ENCODE peak calls at places on chromosomes 6 and 20, in four cellular contexts. One of them, this sample, is unnamed.

GRCh38 chr6:26305097-26305841 is 59.7 kb upstream of the BTN3A2 start:
- DNase-seq in HepG2: peak
- DNase-seq in GM12878: no peak
- DNase-seq in H1: peak
- DNase-seq in this sample: peak

GRCh38 chr6:121849477-121849876 is 414.0 kb downstream of the GJA1 start:
- DNase-seq in HepG2: peak
- DNase-seq in GM12878: no peak
- DNase-seq in H1: peak
- DNase-seq in this sample: peak

GRCh38 chr6:10968776-10969175 is 75.3 kb downstream of the ELOVL2 start:
- DNase-seq in HepG2: no peak
- DNase-seq in GM12878: no peak
- DNase-seq in H1: no peak
- DNase-seq in this sample: no peak

GRCh38 chr20:37932074-37932473 is 29.1 kb downstream of the VSTM2L start:
- DNase-seq in HepG2: no peak
- DNase-seq in GM12878: no peak
- DNase-seq in H1: no peak
- DNase-seq in this sample: no peak

GRCh38 chr6:151765444-151765886 is 42.0 kb upstream of the ESR1 start:
- DNase-seq in HepG2: peak
- DNase-seq in GM12878: no peak
- DNase-seq in H1: no peak
- DNase-seq in this sample: peak

GRCh38 chr20:34085544-34086040 is 26.5 kb downstream of the EIF2S2 start:
- DNase-seq in HepG2: no peak
- DNase-seq in GM12878: no peak
- DNase-seq in H1: no peak
- DNase-seq in this sample: peak

GRCh38 chr6:157768304-157768703 is 54.7 kb upstream of the SNX9 start:
- DNase-seq in HepG2: no peak
- DNase-seq in GM12878: peak
- DNase-seq in H1: no peak
- DNase-seq in this sample: no peak

GRCh38 chr6:89611666-89612065 is 26.9 kb downstream of the LYRM2 start:
- DNase-seq in HepG2: no peak
- DNase-seq in GM12878: no peak
- DNase-seq in H1: no peak
- DNase-seq in this sample: no peak

GRCh38 chr6:163897030-163897429 is 482.5 kb downstream of the QKI start:
- DNase-seq in HepG2: no peak
- DNase-seq in GM12878: no peak
- DNase-seq in H1: no peak
- DNase-seq in this sample: no peak

GRCh38 chr20:31856516-31856915 is 11.1 kb upstream of the FOXS1 start:
- DNase-seq in HepG2: no peak
- DNase-seq in GM12878: no peak
- DNase-seq in H1: no peak
- DNase-seq in this sample: no peak

GRCh38 chr6:41685641-41686380 is 47.5 kb downstream of the MDFI start:
- DNase-seq in HepG2: no peak
- DNase-seq in GM12878: no peak
- DNase-seq in H1: no peak
- DNase-seq in this sample: no peak

GRCh38 chr6:131419698-131420097 is 153.3 kb upstream of the ARG1 start:
- DNase-seq in HepG2: no peak
- DNase-seq in GM12878: no peak
- DNase-seq in H1: no peak
- DNase-seq in this sample: no peak

GRCh38 chr20:2874456-2874855 is 1.2 kb downstream of the PTPRA start:
- DNase-seq in HepG2: no peak
- DNase-seq in GM12878: no peak
- DNase-seq in H1: no peak
- DNase-seq in this sample: no peak
- TF ChIP-seq SP1 in HepG2: no peak
- TF ChIP-seq SP1 in GM12878: no peak
- TF ChIP-seq SP1 in H1: no peak
- TF ChIP-seq SP1 in this sample: no peak

GRCh38 chr6:15502451-15503345 is 160.1 kb downstream of the DTNBP1 start:
- DNase-seq in HepG2: no peak
- DNase-seq in GM12878: no peak
- DNase-seq in H1: no peak
- DNase-seq in this sample: no peak
- TF ChIP-seq CHD2 in HepG2: no peak
- TF ChIP-seq CHD2 in GM12878: no peak
- TF ChIP-seq CHD2 in H1: no peak
- TF ChIP-seq CHD2 in this sample: no peak

GRCh38 chr20:61663521-61664425 is 401.9 kb downstream of the TAF4 start:
- DNase-seq in HepG2: no peak
- DNase-seq in GM12878: no peak
- DNase-seq in H1: no peak
- DNase-seq in this sample: no peak

GRCh38 chr20:61665746-61666470 is 399.8 kb downstream of the TAF4 start:
- DNase-seq in HepG2: no peak
- DNase-seq in GM12878: no peak
- DNase-seq in H1: no peak
- DNase-seq in this sample: no peak

GRCh38 chr20:61666471-61666832 is 399.2 kb downstream of the TAF4 start:
- DNase-seq in HepG2: no peak
- DNase-seq in GM12878: no peak
- DNase-seq in H1: no peak
- DNase-seq in this sample: no peak

GRCh38 chr20:61662946-61663460 is 402.7 kb downstream of the TAF4 start:
- DNase-seq in HepG2: no peak
- DNase-seq in GM12878: no peak
- DNase-seq in H1: no peak
- DNase-seq in this sample: no peak

DNA sequence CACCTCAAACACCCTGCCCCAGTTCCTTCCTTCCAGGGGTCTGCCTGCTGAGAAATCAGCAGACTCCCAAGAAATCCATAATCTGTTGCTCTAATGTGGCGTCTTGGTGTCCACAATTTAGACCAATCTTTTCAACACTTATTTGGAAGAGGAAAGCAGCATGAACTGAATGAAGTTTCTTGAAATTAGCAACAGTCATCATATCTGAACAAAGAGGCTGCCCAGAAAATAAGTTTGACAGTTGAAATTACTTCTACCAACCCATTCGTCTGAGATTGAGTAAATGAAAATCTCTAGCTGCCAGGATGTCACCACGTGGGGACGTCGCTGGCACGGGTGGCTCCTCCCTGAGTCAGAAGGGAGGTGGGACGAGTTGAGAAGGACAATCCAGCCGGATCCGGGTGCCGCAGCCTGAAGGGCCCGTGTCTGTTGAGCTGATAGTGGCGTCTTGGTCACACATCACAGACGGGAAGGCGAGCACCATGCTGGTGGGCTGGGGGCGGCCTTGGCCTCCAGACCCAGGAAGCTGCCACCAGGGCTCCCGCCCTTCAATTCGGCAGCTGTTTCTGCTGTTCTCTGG is 400.9 kb downstream of the TAF4 start:
- DNase-seq in HepG2: no peak
- DNase-seq in GM12878: no peak
- DNase-seq in H1: no peak
- DNase-seq in this sample: no peak
- TF ChIP-seq SP1 in HepG2: no peak
- TF ChIP-seq SP1 in GM12878: no peak
- TF ChIP-seq SP1 in H1: no peak
- TF ChIP-seq SP1 in this sample: no peak

GRCh38 chr6:47535316-47536046 is 57.9 kb downstream of the CD2AP start:
- DNase-seq in HepG2: no peak
- DNase-seq in GM12878: no peak
- DNase-seq in H1: no peak
- DNase-seq in this sample: no peak
- TF ChIP-seq CHD2 in HepG2: no peak
- TF ChIP-seq CHD2 in GM12878: no peak
- TF ChIP-seq CHD2 in H1: no peak
- TF ChIP-seq CHD2 in this sample: no peak

GRCh38 chr6:8085053-8085511 is 17.3 kb downstream of the EEF1E1 start:
- DNase-seq in HepG2: peak
- DNase-seq in GM12878: no peak
- DNase-seq in H1: no peak
- DNase-seq in this sample: no peak
- TF ChIP-seq SP1 in HepG2: no peak
- TF ChIP-seq SP1 in GM12878: no peak
- TF ChIP-seq SP1 in H1: no peak
- TF ChIP-seq SP1 in this sample: no peak